ENCODE peak calls at places on chromosome 9, in nine cellular contexts. C is natural killer cell; N is HT1080; P is glutamatergic neuron; D is nephron progenitor cell; B is activated naive CD8-positive, alpha-beta T cell treated with anti-CD3 and anti-CD28 coated beads for 36 hours; F is H9; K is AG10803; L is activated CD8-positive, alpha-beta memory T cell treated with anti-CD3 and anti-CD28 coated beads, Interleukin-2, amount 10 ng/mL, durations not matched to agents 7 days and 5 days. O is an unnamed sample.

GRCh38 chr9:115118471-115119156 is 657 bp upstream of the TNC start:
- DNase-seq in P (peak; percentile 54), K (peak; percentile 84), L (no peak), F (peak; percentile 77), N (peak; percentile 92), B (no peak), D (peak; percentile 31), C (no peak), O (peak; percentile 88)

GRCh38 chr9:78044189-78044588 is 12.6 kb upstream of the GNAQ start:
- DNase-seq in N (no peak), K (no peak), C (no peak), P (no peak), D (no peak), F (no peak), B (no peak), L (no peak), O (no peak)

GRCh38 chr9:99828417-99829176 is 6.9 kb downstream of the NR4A3 start:
- DNase-seq in B (no peak), C (no peak), L (no peak), N (no peak), K (no peak), D (peak; percentile 69), P (peak; percentile 60), F (peak; percentile 65), O (peak; percentile 74)

GRCh38 chr9:83472221-83472665 is 66.0 kb downstream of the FRMD3 start:
- DNase-seq in B (no peak), F (no peak), K (peak; percentile 60), N (peak; percentile 96), L (no peak), D (no peak), C (no peak), P (no peak), O (no peak)

GRCh38 chr9:7976167-7976755 is 176.7 kb upstream of the DMAC1 start:
- DNase-seq in D (no peak), N (peak; percentile 79), P (no peak), K (no peak), B (peak; percentile 45), C (peak; percentile 44), L (peak; percentile 84), F (no peak), O (no peak)

GRCh38 chr9:2039294-2040180 is 24.4 kb downstream of the SMARCA2 start:
- DNase-seq in B (no peak), N (no peak), F (no peak), C (no peak), P (peak; percentile 41), K (no peak), L (no peak), D (no peak), O (no peak)

GRCh38 chr9:72400866-72401265 is 35.9 kb upstream of the ZFAND5 start:
- DNase-seq in F (no peak), C (no peak), B (no peak), K (no peak), D (no peak), L (no peak), N (no peak), P (no peak), O (no peak)

GRCh38 chr9:92294297-92294676 is 790 bp upstream of the IARS1 start:
- DNase-seq in P (no peak), K (peak; percentile 38), F (peak; percentile 30), N (no peak), L (no peak), C (no peak), B (peak; percentile 14), D (no peak), O (no peak)

GRCh38 chr9:114220129-114220541 is 64.8 kb downstream of the COL27A1 start:
- DNase-seq in C (no peak), D (no peak), P (no peak), N (no peak), F (no peak), B (no peak), L (no peak), K (no peak), O (no peak)

GRCh38 chr9:85729882-85730281 is 11.9 kb downstream of the AGTPBP1 start:
- DNase-seq in K (no peak), B (no peak), F (no peak), L (no peak), C (no peak), D (no peak), P (no peak), N (no peak), O (no peak)

GRCh38 chr9:79123419-79123818 is 448.3 kb upstream of the TLE4 start:
- DNase-seq in L (no peak), N (peak; percentile 1), D (no peak), K (no peak), F (no peak), B (no peak), P (no peak), C (no peak), O (no peak)

GRCh38 chr9:31669311-31669710 is 715.1 kb upstream of the ACO1 start:
- DNase-seq in B (no peak), C (no peak), P (no peak), K (no peak), N (no peak), F (no peak), D (no peak), L (no peak), O (no peak)

GRCh38 chr9:115144706-115145105 is 26.7 kb upstream of the TNC start:
- DNase-seq in B (no peak), F (no peak), K (no peak), P (no peak), L (no peak), C (no peak), N (no peak), D (no peak), O (no peak)

GRCh38 chr9:130770679-130771442 is 64.2 kb upstream of the ABL1 start:
- DNase-seq in K (peak; percentile 71), C (no peak), N (peak; percentile 65), F (no peak), B (no peak), D (no peak), P (no peak), L (no peak), O (peak; percentile 18)

GRCh38 chr9:74729129-74729710 is 158.5 kb downstream of the TRPM6 start:
- DNase-seq in D (no peak), C (no peak), B (no peak), N (no peak), F (no peak), K (no peak), L (no peak), P (no peak), O (no peak)

GRCh38 chr9:135492886-135493669 is 7.4 kb upstream of the MRPS2 start:
- DNase-seq in P (peak; percentile 4), F (no peak), K (no peak), D (no peak), L (no peak), N (no peak), B (no peak), C (no peak), O (no peak)

GRCh38 chr9:79759460-79759859 is 187.7 kb downstream of the TLE4 start:
- DNase-seq in D (no peak), B (peak; percentile 5), F (no peak), K (no peak), P (no peak), L (peak; percentile 41), C (no peak), N (no peak), O (no peak)

GRCh38 chr9:110255417-110256141 is 728 bp downstream of the TXN start:
- DNase-seq in F (peak; percentile 57), D (peak; percentile 51), K (peak; percentile 50), C (peak; percentile 19), P (peak; percentile 54), L (peak; percentile 73), N (peak; percentile 69), B (peak; percentile 68), O (peak; percentile 69)

GRCh38 chr9:120579139-120579749 is 723 bp downstream of the CDK5RAP2 start:
- DNase-seq in K (no peak), B (no peak), F (no peak), N (peak; percentile 8), C (no peak), L (no peak), P (no peak), D (no peak), O (no peak)

GRCh38 chr9:92489209-92489608 is 6.9 kb upstream of the ASPN start:
- DNase-seq in K (peak; percentile 61), F (no peak), L (no peak), P (no peak), C (no peak), D (no peak), N (peak; percentile 58), B (no peak), O (no peak)

GRCh38 chr9:83396348-83396747 is 141.9 kb downstream of the FRMD3 start:
- DNase-seq in N (no peak), C (no peak), P (no peak), K (no peak), D (no peak), L (no peak), F (no peak), B (no peak), O (no peak)

GRCh38 chr9:75826292-75826691 is 64.2 kb upstream of the PCSK5 start:
- DNase-seq in N (no peak), K (no peak), F (no peak), P (no peak), L (no peak), D (no peak), B (no peak), C (no peak), O (no peak)

GRCh38 chr9:131008909-131009618 is at the start of gene LAMC3:
- DNase-seq in B (peak; percentile 19), L (no peak), K (no peak), C (no peak), P (no peak), F (peak; percentile 69), D (peak; percentile 69), N (no peak), O (no peak)

GRCh38 chr9:137972988-137973470 is 95.4 kb downstream of the CACNA1B start:
- DNase-seq in L (no peak), N (no peak), D (no peak), K (no peak), B (no peak), C (peak; percentile 11), F (no peak), P (no peak), O (peak; percentile 41)

GRCh38 chr9:93576296-93577044 is at the start of gene PHF2:
- DNase-seq in D (peak; percentile 48), F (no peak), K (no peak), C (peak; percentile 25), L (peak; percentile 44), P (no peak), B (peak; percentile 34), N (no peak), O (no peak)

GRCh38 chr9:98101868-98102273 is 17.2 kb downstream of the TRIM14 start:
- DNase-seq in K (no peak), C (peak; percentile 61), F (peak; percentile 58), L (peak; percentile 94), D (no peak), P (no peak), B (peak; percentile 72), N (peak; percentile 23), O (no peak)

GRCh38 chr9:123414921-123415592 is 59.1 kb downstream of the CRB2 start:
- DNase-seq in B (no peak), C (no peak), N (no peak), D (no peak), L (no peak), P (peak; percentile 28), K (peak; percentile 73), F (no peak), O (no peak)

GRCh38 chr9:94761506-94761905 is 35.0 kb downstream of the AOPEP start:
- DNase-seq in B (no peak), N (peak; percentile 10), K (no peak), D (no peak), C (no peak), F (no peak), P (no peak), L (no peak), O (no peak)

GRCh38 chr9:18688581-18688980 is 214.6 kb downstream of the ADAMTSL1 start:
- DNase-seq in L (no peak), F (no peak), N (no peak), D (no peak), K (no peak), P (no peak), C (no peak), B (no peak), O (no peak)